ENCODE peak calls at places on chromosome 10, in ten cellular contexts. J, L, D, O, I, G, N, Q, U and C are unnamed samples.

GRCh38 chr10:77641788-77642397 is 4.3 kb upstream of the KCNMA1 start:
- DNase-seq in J (peak; percentile 62), L (peak; percentile 49), D (no peak), O (peak; percentile 72), I (peak; percentile 91), G (peak; percentile 45), N (peak; percentile 73), Q (no peak), U (no peak), C (peak; percentile 71)

GRCh38 chr10:51886438-51887068 is 187.2 kb upstream of the CSTF2T start:
- DNase-seq in J (no peak), L (no peak), D (no peak), O (no peak), I (peak; percentile 74), G (peak; percentile 59), N (peak; percentile 74), Q (no peak), U (no peak), C (peak; percentile 52)

GRCh38 chr10:30231709-30232108 is 117.4 kb downstream of the MTPAP start:
- DNase-seq in J (no peak), L (no peak), D (no peak), O (no peak), I (no peak), G (no peak), N (no peak), Q (no peak), U (no peak), C (no peak)

GRCh38 chr10:98373691-98374090 is 41.3 kb downstream of the PYROXD2 start:
- DNase-seq in J (no peak), L (no peak), D (no peak), O (no peak), I (no peak), G (no peak), N (no peak), Q (no peak), U (no peak), C (no peak)

GRCh38 chr10:72087392-72087968 is 871 bp downstream of the SPOCK2 start:
- DNase-seq in J (no peak), L (no peak), D (no peak), O (peak; percentile 68), I (no peak), G (no peak), N (no peak), Q (no peak), U (peak; percentile 32), C (no peak)

GRCh38 chr10:17386616-17387075 is 67.7 kb downstream of the ST8SIA6 start:
- DNase-seq in J (no peak), L (no peak), D (peak; percentile 45), O (no peak), I (peak; percentile 48), G (no peak), N (no peak), Q (no peak), U (peak; percentile 33), C (no peak)

GRCh38 chr10:73413108-73413527 is 740 bp downstream of the ANXA7 start:
- DNase-seq in J (no peak), L (peak; percentile 73), D (no peak), O (peak; percentile 48), I (no peak), G (no peak), N (no peak), Q (peak; percentile 41), U (peak; percentile 53), C (peak; percentile 47)

GRCh38 chr10:2929859-2930258 is 137.5 kb upstream of the PFKP start:
- DNase-seq in J (no peak), L (no peak), D (no peak), O (no peak), I (no peak), G (no peak), N (no peak), Q (no peak), U (no peak), C (no peak)

GRCh38 chr10:132539894-132540293 is 2.3 kb downstream of the INPP5A start:
- DNase-seq in J (no peak), L (no peak), D (no peak), O (no peak), I (peak; percentile 77), G (peak; percentile 34), N (peak; percentile 68), Q (no peak), U (no peak), C (peak; percentile 53)

DNA sequence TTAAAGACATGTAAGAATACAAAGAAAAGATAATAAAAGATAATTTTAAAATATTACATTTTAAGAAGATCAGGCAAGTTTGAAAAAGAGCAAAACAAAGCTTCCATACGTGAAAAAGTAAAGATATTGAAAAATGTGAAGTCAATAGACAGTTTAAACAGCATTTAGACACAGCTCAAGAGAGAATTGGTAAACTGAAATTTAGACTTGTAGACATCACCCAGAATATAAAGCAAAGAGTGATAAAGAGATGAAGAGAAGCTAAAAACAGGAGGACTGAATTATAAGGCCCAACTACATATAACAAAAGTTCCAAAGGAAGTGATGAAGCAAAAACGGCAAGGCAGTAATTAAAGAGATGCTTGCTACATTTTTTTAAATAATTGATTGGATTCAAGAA is 13.8 kb downstream of the ADAM12 start:
- DNase-seq in J (no peak), L (no peak), D (no peak), O (no peak), I (no peak), G (no peak), N (no peak), Q (no peak), U (no peak), C (no peak)
- TF ChIP-seq CTCF in J (no peak), L (no peak), D (no peak), O (no peak), I (no peak), G (no peak), N (no peak), Q (no peak), U (no peak), C (no peak)

DNA sequence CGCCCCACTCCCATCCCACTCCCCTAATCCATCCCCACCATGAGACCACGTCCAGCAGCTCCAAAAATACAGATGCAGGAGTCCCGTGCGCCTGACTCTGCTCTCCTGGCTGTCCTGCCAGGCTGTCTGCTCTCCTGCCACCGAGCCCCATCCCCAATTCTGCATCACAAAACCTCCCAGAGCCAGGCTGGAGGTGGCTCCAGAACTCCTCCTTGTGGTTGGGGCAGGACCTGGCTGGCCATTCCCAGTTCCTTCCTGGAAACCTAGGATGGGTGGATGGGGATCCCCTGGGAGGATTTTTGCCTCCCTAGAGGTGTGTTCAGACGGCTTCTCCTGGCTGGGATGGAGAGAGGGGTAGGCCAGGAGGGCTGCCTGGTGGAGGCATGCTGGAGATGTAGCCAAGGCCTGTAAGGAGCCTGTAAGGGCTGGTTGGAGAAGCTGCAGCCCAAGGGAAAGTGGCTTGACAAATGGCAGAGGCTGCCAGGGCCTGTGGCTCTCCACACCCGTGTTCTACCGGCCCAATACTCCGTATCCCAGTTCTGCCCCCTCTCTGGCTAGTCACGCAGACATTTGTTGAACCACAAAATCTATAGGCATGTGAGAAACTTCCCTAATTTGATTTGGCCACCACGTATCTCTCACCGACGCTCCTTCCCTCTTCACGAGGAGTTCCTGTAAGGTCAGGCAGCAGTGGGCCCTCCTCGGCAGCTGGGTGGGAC is 99.3 kb downstream of the ARHGAP22 start:
- DNase-seq in J (no peak), L (no peak), D (no peak), O (no peak), I (no peak), G (no peak), N (no peak), Q (no peak), U (peak; percentile 73), C (no peak)
- TF ChIP-seq CTCF in J (peak; percentile 39), L (no peak), D (no peak), O (no peak), I (peak; percentile 22), G (peak; percentile 17), N (peak; percentile 22), Q (peak; percentile 13), U (peak; percentile 71), C (peak; percentile 53)

DNA sequence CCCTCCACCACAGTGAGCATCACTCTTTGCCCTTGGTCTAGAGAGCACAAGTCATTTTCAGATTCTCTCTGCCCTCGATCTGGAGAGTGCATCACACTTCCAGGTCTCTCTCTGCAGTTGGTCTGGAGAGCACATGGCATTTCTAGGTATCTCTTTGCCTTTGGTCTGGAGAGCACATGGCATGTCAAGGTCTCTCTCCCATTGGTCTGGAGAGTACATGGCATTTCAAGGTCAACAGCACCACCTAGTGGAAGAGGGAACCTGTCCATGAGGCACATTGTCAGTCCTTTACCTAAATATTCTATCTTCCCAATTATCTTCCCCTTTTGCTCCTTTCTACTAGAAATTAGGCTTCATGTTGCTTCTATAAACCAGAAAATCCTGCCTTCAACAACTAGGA is 1139.4 kb downstream of the XPNPEP1 start:
- DNase-seq in J (no peak), L (no peak), D (no peak), O (peak; percentile 1), I (peak; percentile 72), G (no peak), N (peak; percentile 54), Q (peak; percentile 31), U (peak; percentile 58), C (peak; percentile 39)
- TF ChIP-seq CTCF in J (peak; percentile 49), L (no peak), D (no peak), O (peak; percentile 61), I (peak; percentile 42), G (no peak), N (peak; percentile 42), Q (peak; percentile 67), U (peak; percentile 80), C (peak; percentile 43)

DNA sequence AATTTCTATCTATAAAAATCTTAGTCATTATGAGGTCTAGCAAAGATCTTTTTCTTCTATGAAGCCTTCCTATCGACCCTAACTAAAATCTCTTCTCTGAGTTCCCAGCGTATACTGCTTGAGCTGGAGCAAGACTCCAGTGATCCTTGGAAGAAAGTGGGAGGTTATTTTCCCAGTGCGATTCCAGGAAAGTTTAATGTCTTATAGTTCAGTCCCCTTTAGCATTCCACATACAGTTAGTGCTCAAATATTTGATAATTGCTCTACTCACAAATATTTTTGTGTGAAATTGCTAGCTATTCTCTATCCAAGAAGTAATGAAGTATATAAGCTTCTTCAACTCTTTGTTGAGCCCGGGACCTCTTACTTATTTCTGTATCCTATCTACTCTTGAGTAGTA is 47.7 kb downstream of the ZEB1 start:
- DNase-seq in J (no peak), L (no peak), D (no peak), O (no peak), I (no peak), G (no peak), N (no peak), Q (no peak), U (no peak), C (no peak)
- TF ChIP-seq CTCF in J (no peak), L (no peak), D (no peak), O (no peak), I (no peak), G (no peak), N (no peak), Q (no peak), U (no peak), C (no peak)

GRCh38 chr10:70379581-70380176 is 2.7 kb downstream of the LRRC20 start:
- DNase-seq in J (no peak), L (no peak), D (no peak), O (peak; percentile 64), I (peak; percentile 32), G (no peak), N (no peak), Q (no peak), U (peak; percentile 64), C (no peak)
- TF ChIP-seq CTCF in J (peak; percentile 48), L (peak; percentile 31), D (peak; percentile 48), O (peak; percentile 57), I (peak; percentile 75), G (peak; percentile 30), N (peak; percentile 51), Q (peak; percentile 21), U (peak; percentile 92), C (peak; percentile 41)